ENCODE peak calls at places on chromosomes 3 and 15, in five cellular contexts. C is PC-3, S is mesendoderm, X is IMR-90, N is GM23248. J is an unnamed sample.

GRCh38 chr15:38266247-38266996 is 13.8 kb downstream of the SPRED1 start:
- DNase-seq in C (peak), S (no peak), X (no peak), N (peak), J (peak)

GRCh38 chr3:73143401-73143800 is 81.9 kb downstream of the EBLN2 start:
- DNase-seq in C (no peak), S (no peak), X (no peak), N (no peak), J (no peak)

GRCh38 chr3:117671707-117672318 is 962.2 kb downstream of the TUSC7 start:
- DNase-seq in C (no peak), S (no peak), X (no peak), N (no peak), J (peak)

GRCh38 chr15:56736308-56736707 is 3.0 kb upstream of the ZNF280D start:
- DNase-seq in C (peak), S (no peak), X (peak), N (peak), J (peak)

GRCh38 chr3:124833710-124834332 is 53.3 kb downstream of the ITGB5 start:
- DNase-seq in C (no peak), S (no peak), X (no peak), N (no peak), J (no peak)

GRCh38 chr3:52091566-52092290 is 35.4 kb upstream of the DUSP7 start:
- DNase-seq in C (no peak), S (no peak), X (peak), N (peak), J (no peak)

GRCh38 chr15:70112018-70112395 is 14.3 kb upstream of the TLE3 start:
- DNase-seq in C (no peak), S (no peak), X (no peak), N (peak), J (no peak)

GRCh38 chr3:42823351-42823750 is 14.1 kb downstream of the ACKR2 start:
- DNase-seq in C (no peak), S (no peak), X (peak), N (no peak), J (no peak)

GRCh38 chr3:124765197-124765596 is 34.9 kb downstream of the UMPS start:
- DNase-seq in C (no peak), S (no peak), X (no peak), N (no peak), J (no peak)

GRCh38 chr3:94159062-94159726 is 96.3 kb downstream of the NSUN3 start:
- DNase-seq in C (peak), S (peak), X (peak), N (peak), J (peak)

GRCh38 chr3:58707390-58707930 is 40.9 kb upstream of the FAM3D start:
- DNase-seq in C (no peak), S (no peak), X (no peak), N (no peak), J (no peak)

GRCh38 chr15:50107591-50108408 is 11.2 kb downstream of the ATP8B4 start:
- DNase-seq in C (no peak), S (no peak), X (no peak), N (no peak), J (no peak)

GRCh38 chr3:193507566-193507965 is 47.1 kb downstream of the ATP13A4 start:
- DNase-seq in C (no peak), S (no peak), X (no peak), N (no peak), J (no peak)

GRCh38 chr3:153970735-153971347 is 150.3 kb upstream of the ARHGEF26 start:
- DNase-seq in C (peak), S (no peak), X (peak), N (peak), J (peak)

GRCh38 chr3:58577269-58577821 is at the start of gene FAM107A:
- DNase-seq in C (peak), S (peak), X (peak), N (peak), J (peak)

GRCh38 chr3:141229132-141229531 is 2.5 kb upstream of the PXYLP1 start:
- DNase-seq in C (no peak), S (no peak), X (no peak), N (no peak), J (no peak)

GRCh38 chr3:141227752-141228151 is 3.9 kb upstream of the PXYLP1 start:
- DNase-seq in C (no peak), S (no peak), X (peak), N (peak), J (peak)

GRCh38 chr3:141225939-141226338 is 5.7 kb upstream of the PXYLP1 start:
- DNase-seq in C (no peak), S (no peak), X (no peak), N (no peak), J (no peak)

GRCh38 chr3:141230293-141230692 is 1.3 kb upstream of the PXYLP1 start:
- DNase-seq in C (no peak), S (no peak), X (no peak), N (no peak), J (no peak)

GRCh38 chr3:141228385-141228784 is 3.2 kb upstream of the PXYLP1 start:
- DNase-seq in C (no peak), S (no peak), X (no peak), N (no peak), J (no peak)
- H3K9ac ChIP-seq in C (no peak), S (no peak), X (no peak), N (no peak), J (no peak)

DNA sequence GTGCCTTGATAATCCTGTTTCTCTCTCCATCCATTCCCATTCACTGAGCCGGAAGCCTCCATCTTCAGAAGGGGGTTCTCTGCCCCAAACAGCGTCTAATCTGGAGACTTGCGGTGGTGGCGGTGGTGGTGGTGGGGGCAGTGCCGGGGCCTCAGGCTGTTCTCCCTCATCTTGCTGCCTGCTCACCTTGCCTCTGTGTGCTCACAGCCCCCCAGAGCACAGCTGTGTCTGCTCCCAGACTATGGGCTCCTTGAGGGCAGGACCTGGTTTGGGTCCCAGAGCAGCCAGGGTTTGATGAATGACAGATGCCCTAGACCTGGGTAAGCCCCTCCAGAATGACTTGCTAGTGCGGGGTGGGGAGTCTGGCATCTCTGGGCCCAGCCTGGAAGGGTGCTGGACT is 430 bp upstream of the PSTPIP1 start:
- DNase-seq in C (no peak), S (no peak), X (no peak), N (no peak), J (no peak)
- H3K9ac ChIP-seq in C (no peak), S (no peak), X (no peak), N (no peak), J (no peak)

DNA sequence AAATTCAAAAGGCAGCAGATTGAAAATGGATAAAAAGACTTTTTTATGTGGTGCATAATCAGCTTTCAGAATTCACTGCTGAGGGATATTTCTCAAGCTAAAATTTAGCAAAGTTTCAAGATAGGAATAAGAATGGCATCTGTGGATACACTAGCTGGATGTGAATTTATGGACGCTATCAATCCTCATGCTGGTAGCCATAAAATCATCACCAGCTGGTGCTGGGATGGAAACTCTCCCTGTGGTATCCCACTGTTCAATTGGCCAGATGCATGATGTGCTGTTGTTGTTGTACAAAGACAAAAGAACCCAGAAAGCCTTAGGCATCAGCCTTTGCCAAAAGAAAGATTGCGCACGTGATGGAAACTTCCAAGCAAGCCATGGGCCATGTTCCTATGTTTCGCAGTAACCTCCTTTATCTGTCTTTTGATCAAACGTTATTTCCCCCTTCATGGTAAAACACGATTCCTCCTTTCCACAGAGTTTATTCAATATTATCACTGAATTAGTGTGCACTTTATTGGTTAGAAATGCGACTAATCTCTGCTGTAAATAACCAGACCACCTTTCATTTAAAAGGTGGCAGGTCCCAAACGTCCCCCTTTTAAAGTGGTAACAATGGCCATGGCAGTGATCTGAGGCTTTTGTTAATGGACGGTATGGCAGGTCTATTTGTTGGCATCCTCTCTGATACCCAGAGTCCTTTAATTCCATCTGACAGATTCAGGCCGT is 291.4 kb upstream of the KCNMB2 start:
- DNase-seq in C (no peak), S (no peak), X (no peak), N (no peak), J (no peak)
- H3K9ac ChIP-seq in C (no peak), S (no peak), X (no peak), N (no peak), J (no peak)

GRCh38 chr3:126315083-126315658 is 42.0 kb downstream of the KLF15 start:
- DNase-seq in C (no peak), S (no peak), X (no peak), N (no peak), J (no peak)
- H3K9ac ChIP-seq in C (no peak), S (no peak), X (no peak), N (no peak), J (no peak)

J was measured in adipocyte.